ENCODE peak calls at places on chromosomes 11 and 22, in six cellular contexts. D is HAP-1, U is K562, Q is GM23248, P is gastrocnemius medialis, C is Peyer's patch. A is an unnamed sample.

GRCh38 chr11:67054851-67055523 is 1.7 kb upstream of the RHOD start:
- DNase-seq in D (peak; percentile 62), U (peak; percentile 80), Q (peak; percentile 89), P (peak; percentile 73), C (peak; percentile 95), A (peak; percentile 98)

GRCh38 chr11:132402056-132402684 is 1031.8 kb downstream of the NTM start:
- DNase-seq in D (no peak), U (no peak), Q (peak; percentile 73), P (no peak), C (no peak), A (peak; percentile 39)

GRCh38 chr11:64303109-64304031 is 2.0 kb upstream of the ESRRA start:
- DNase-seq in D (no peak), U (no peak), Q (no peak), P (no peak), C (peak; percentile 48), A (no peak)

GRCh38 chr22:46362221-46362933 is 26.9 kb downstream of the TRMU start:
- DNase-seq in D (no peak), U (no peak), Q (no peak), P (no peak), C (peak; percentile 50), A (no peak)

GRCh38 chr11:66971483-66971882 is 3.6 kb upstream of the C11orf86 start:
- DNase-seq in D (no peak), U (no peak), Q (peak; percentile 37), P (no peak), C (no peak), A (peak; percentile 27)

GRCh38 chr11:19116315-19116970 is 525 bp upstream of the ZDHHC13 start:
- DNase-seq in D (no peak), U (no peak), Q (no peak), P (no peak), C (no peak), A (no peak)

GRCh38 chr11:11349870-11350325 is 3.2 kb downstream of the CSNK2A3 start:
- DNase-seq in D (no peak), U (no peak), Q (peak; percentile 63), P (no peak), C (no peak), A (no peak)

GRCh38 chr22:48892571-48893287 is 934.9 kb downstream of the BRD1 start:
- DNase-seq in D (no peak), U (no peak), Q (no peak), P (no peak), C (no peak), A (no peak)

GRCh38 chr11:64409707-64410395 is 50.9 kb downstream of the RPS6KA4 start:
- DNase-seq in D (no peak), U (no peak), Q (peak; percentile 12), P (no peak), C (no peak), A (no peak)

GRCh38 chr22:46111645-46112306 is 38.5 kb upstream of the PPARA start:
- DNase-seq in D (no peak), U (no peak), Q (peak; percentile 59), P (peak; percentile 51), C (no peak), A (no peak)

GRCh38 chr11:107769189-107769588 is 57.3 kb upstream of the SLN start:
- DNase-seq in D (no peak), U (no peak), Q (peak; percentile 85), P (peak; percentile 20), C (no peak), A (peak; percentile 29)

GRCh38 chr11:119774180-119774763 is 45.3 kb upstream of the NECTIN1 start:
- DNase-seq in D (no peak), U (no peak), Q (peak; percentile 54), P (no peak), C (no peak), A (peak; percentile 29)

GRCh38 chr11:68741536-68741935 is 9.8 kb downstream of the TESMIN start:
- DNase-seq in D (no peak), U (no peak), Q (no peak), P (no peak), C (no peak), A (no peak)

GRCh38 chr22:31282748-31283468 is 9.4 kb downstream of the PIK3IP1 start:
- DNase-seq in D (no peak), U (no peak), Q (no peak), P (no peak), C (no peak), A (no peak)

GRCh38 chr22:31284241-31284745 is 8.0 kb downstream of the PIK3IP1 start:
- DNase-seq in D (no peak), U (no peak), Q (no peak), P (no peak), C (no peak), A (no peak)

GRCh38 chr22:31281733-31282132 is 10.6 kb downstream of the PIK3IP1 start:
- DNase-seq in D (no peak), U (no peak), Q (no peak), P (no peak), C (no peak), A (no peak)

GRCh38 chr22:31286360-31287255 is 5.7 kb downstream of the PIK3IP1 start:
- DNase-seq in D (no peak), U (no peak), Q (no peak), P (no peak), C (no peak), A (no peak)

GRCh38 chr22:31284756-31285155 is 7.5 kb downstream of the PIK3IP1 start:
- DNase-seq in D (no peak), U (no peak), Q (no peak), P (no peak), C (no peak), A (no peak)
- H3K4me1 ChIP-seq in D (no peaks in the 10 kb centered on the region), U (peaks cover 7% of the 10 kb centered on the region), Q (peaks cover under 1% of the 10 kb centered on the region), P (peaks cover 13% of the 10 kb centered on the region), C (peaks cover 41% of the 10 kb centered on the region), A (no peaks in the 10 kb centered on the region)

GRCh38 chr11:1604711-1605110 is 3.6 kb downstream of the KRTAP5-3 start:
- DNase-seq in D (no peak), U (no peak), Q (no peak), P (no peak), C (no peak), A (no peak)
- H3K27me3 ChIP-seq in D (peaks cover 2% of the 10 kb centered on the region), U (peaks cover 9% of the 10 kb centered on the region), Q (peaks cover 59% of the 10 kb centered on the region), P (peaks cover 6% of the 10 kb centered on the region), C (no peaks in the 10 kb centered on the region), A (peaks cover 9% of the 10 kb centered on the region)

DNA sequence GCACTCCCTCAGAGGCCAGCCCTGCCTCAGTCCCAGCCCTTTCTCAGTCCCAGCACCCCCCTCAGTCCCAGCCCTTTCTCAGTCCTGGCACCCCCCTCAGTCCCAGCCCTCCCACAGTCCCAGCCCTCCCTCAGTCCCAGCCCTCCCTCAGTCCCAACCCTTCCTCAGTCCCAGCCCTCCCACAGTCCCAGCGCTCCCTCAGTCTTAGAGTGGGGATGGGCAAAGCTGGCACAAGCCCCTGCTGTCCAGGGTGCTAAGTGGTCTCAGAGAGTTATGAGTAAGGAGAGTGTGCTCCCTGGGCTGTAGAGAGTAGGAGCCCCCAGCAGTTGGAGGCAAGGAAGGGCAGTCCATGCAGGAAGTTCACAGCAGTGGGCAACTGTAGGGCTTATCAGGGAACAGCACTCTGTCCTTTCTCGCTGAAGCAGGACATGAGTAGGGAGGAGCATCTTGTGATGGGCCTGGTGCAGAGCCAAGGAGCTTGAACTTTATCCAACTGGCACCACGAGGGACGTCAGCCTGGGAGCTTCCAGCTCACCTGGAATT is 51.4 kb upstream of the CRYBB3 start:
- DNase-seq in D (no peak), U (peak; percentile 13), Q (no peak), P (peak; percentile 68), C (peak; percentile 77), A (no peak)
- H3K4me1 ChIP-seq in D (no peaks in the 10 kb centered on the region), U (no peaks in the 10 kb centered on the region), Q (no peaks in the 10 kb centered on the region), P (peaks cover 41% of the 10 kb centered on the region), C (peaks cover 15% of the 10 kb centered on the region), A (no peaks in the 10 kb centered on the region)

GRCh38 chr22:29719894-29720645 is at the start of gene CABP7:
- DNase-seq in D (no peak), U (no peak), Q (peak; percentile 33), P (no peak), C (no peak), A (no peak)

GRCh38 chr22:29718949-29719893 is 582 bp upstream of the CABP7 start:
- DNase-seq in D (no peak), U (no peak), Q (no peak), P (no peak), C (no peak), A (no peak)

GRCh38 chr22:29722151-29722550 is 2.3 kb downstream of the CABP7 start:
- DNase-seq in D (no peak), U (no peak), Q (peak; percentile 20), P (no peak), C (no peak), A (no peak)

GRCh38 chr22:29722587-29722986 is 2.8 kb downstream of the CABP7 start:
- DNase-seq in D (no peak), U (no peak), Q (no peak), P (no peak), C (no peak), A (no peak)

GRCh38 chr22:29720824-29721323 is 1.1 kb downstream of the CABP7 start:
- DNase-seq in D (no peak), U (no peak), Q (no peak), P (no peak), C (no peak), A (no peak)
- H3K27me3 ChIP-seq in D (peaks cover 36% of the 10 kb centered on the region), U (no peaks in the 10 kb centered on the region), Q (peaks cover 25% of the 10 kb centered on the region), P (peaks cover 26% of the 10 kb centered on the region), C (no peaks in the 10 kb centered on the region), A (peaks cover 12% of the 10 kb centered on the region)

DNA sequence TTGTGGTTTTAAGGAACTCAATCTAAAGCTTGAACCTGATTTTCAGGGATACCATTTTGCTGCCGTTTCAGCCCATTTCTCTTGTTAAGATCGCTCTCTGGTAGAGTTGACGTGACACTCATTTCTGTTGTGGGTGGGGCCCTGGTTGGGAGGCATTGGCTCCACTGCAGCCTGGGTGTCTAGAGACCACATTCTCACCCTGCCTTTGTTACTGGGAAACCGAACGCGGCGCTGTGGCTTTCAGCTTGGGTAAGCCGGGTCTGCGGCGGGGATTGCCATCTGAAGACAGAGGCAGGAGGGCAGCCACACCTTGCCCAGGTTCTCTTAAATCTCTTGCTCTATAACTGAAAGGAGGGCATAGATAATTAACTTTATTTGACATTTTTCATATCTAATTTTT is 3.2 kb downstream of the EHF start:
- DNase-seq in D (no peak), U (no peak), Q (no peak), P (no peak), C (peak; percentile 79), A (no peak)
- H3K4me1 ChIP-seq in D (no peaks in the 10 kb centered on the region), U (peaks cover 16% of the 10 kb centered on the region), Q (peaks cover 6% of the 10 kb centered on the region), P (no peaks in the 10 kb centered on the region), C (peaks cover 24% of the 10 kb centered on the region), A (peaks cover 47% of the 10 kb centered on the region)

GRCh38 chr22:22245256-22245909 is 797 bp downstream of the VPREB1 start:
- DNase-seq in D (no peak), U (peak; percentile 15), Q (no peak), P (no peak), C (no peak), A (no peak)

GRCh38 chr22:22244337-22245250 is at the start of gene VPREB1:
- DNase-seq in D (no peak), U (peak; percentile 9), Q (no peak), P (no peak), C (no peak), A (no peak)

GRCh38 chr22:22246706-22247105 is 2.1 kb downstream of the VPREB1 start:
- DNase-seq in D (no peak), U (peak; percentile 11), Q (no peak), P (no peak), C (no peak), A (no peak)

GRCh38 chr22:22248878-22249277 is 4.3 kb downstream of the VPREB1 start:
- DNase-seq in D (no peak), U (peak; percentile 16), Q (no peak), P (no peak), C (no peak), A (no peak)

GRCh38 chr22:22245935-22246525 is 1.4 kb downstream of the VPREB1 start:
- DNase-seq in D (no peak), U (no peak), Q (no peak), P (no peak), C (no peak), A (no peak)
- H3K27me3 ChIP-seq in D (peaks cover 4% of the 10 kb centered on the region), U (peaks cover 71% of the 10 kb centered on the region), Q (peaks cover 51% of the 10 kb centered on the region), P (peaks cover 6% of the 10 kb centered on the region), C (no peaks in the 10 kb centered on the region), A (no peaks in the 10 kb centered on the region)

A was measured in mammary epithelial cell.